ENCODE peak calls at places on chromosomes 4 and X, in five cellular contexts. I, F, Z, W and J are unnamed samples.

GRCh38 chr4:99507762-99508161 is 3.1 kb upstream of the C4orf17 start:
- DNase-seq in Z (peak; percentile 26), I (no peak), W (no peak), F (peak; percentile 54), J (no peak)

GRCh38 chr4:39541987-39542632 is 14.9 kb upstream of the UGDH start:
- DNase-seq in Z (no peak), W (no peak), F (no peak), I (no peak), J (no peak)

GRCh38 chr4:115866364-115866896 is 753.0 kb upstream of the NDST4 start:
- DNase-seq in W (no peak), I (no peak), Z (no peak), F (no peak), J (no peak)

GRCh38 chrX:30308263-30309138 is 689 bp downstream of the NR0B1 start:
- DNase-seq in I (peak; percentile 0), Z (no peak), W (no peak), F (no peak), J (no peak)

GRCh38 chr4:47238697-47239096 is 207.3 kb downstream of the GABRB1 start:
- DNase-seq in W (no peak), I (no peak), Z (no peak), F (no peak), J (no peak)

GRCh38 chr4:54281060-54281781 is 52.1 kb downstream of the PDGFRA start:
- DNase-seq in W (no peak), Z (peak; percentile 76), I (no peak), F (no peak), J (peak; percentile 27)

GRCh38 chr4:123415977-123416376 is 19.4 kb downstream of the SPRY1 start:
- DNase-seq in W (no peak), I (no peak), F (peak; percentile 53), Z (no peak), J (no peak)

GRCh38 chr4:17562157-17562556 is 14.8 kb upstream of the LAP3 start:
- DNase-seq in F (no peak), W (no peak), Z (no peak), I (no peak), J (no peak)

GRCh38 chrX:155747520-155747919 is 133.6 kb upstream of the VAMP7 start:
- DNase-seq in I (no peak), Z (no peak), F (no peak), W (no peak), J (peak; percentile 43)

GRCh38 chrX:34770511-34770910 is 113.4 kb upstream of the TMEM47 start:
- DNase-seq in Z (no peak), F (no peak), W (no peak), I (no peak), J (no peak)

GRCh38 chrX:125826774-125827451 is 339.2 kb downstream of the DCAF12L2 start:
- DNase-seq in Z (no peak), F (no peak), W (no peak), I (no peak), J (no peak)

GRCh38 chr4:39913466-39913865 is 64.2 kb downstream of the PDS5A start:
- DNase-seq in Z (no peak), I (no peak), W (no peak), F (no peak), J (no peak)

GRCh38 chr4:23654791-23655190 is 235.1 kb downstream of the PPARGC1A start:
- DNase-seq in Z (no peak), F (no peak), W (no peak), I (no peak), J (no peak)

GRCh38 chr4:77695769-77696168 is 90.1 kb downstream of the CXCL13 start:
- DNase-seq in W (no peak), Z (peak; percentile 95), I (no peak), F (no peak), J (peak; percentile 53)

GRCh38 chr4:8010618-8011017 is 71.0 kb upstream of the AFAP1 start:
- DNase-seq in Z (no peak), I (no peak), W (no peak), F (no peak), J (no peak)

GRCh38 chrX:123590842-123591491 is 141.9 kb downstream of the THOC2 start:
- DNase-seq in I (no peak), W (no peak), Z (peak; percentile 20), F (no peak), J (no peak)

GRCh38 chr4:21226637-21227538 is 526.6 kb downstream of the PACRGL start:
- DNase-seq in W (no peak), F (no peak), I (no peak), Z (no peak), J (no peak)

GRCh38 chrX:114905251-114905650 is 112.2 kb downstream of the IL13RA2 start:
- DNase-seq in W (no peak), F (no peak), Z (peak; percentile 11), I (no peak), J (no peak)

GRCh38 chr4:48490680-48491513 is 845 bp downstream of the ZAR1 start:
- DNase-seq in I (no peak), W (no peak), F (no peak), Z (no peak), J (no peak)

GRCh38 chr4:187309456-187309855 is 585.8 kb upstream of the FAT1 start:
- DNase-seq in I (no peak), F (no peak), Z (peak; percentile 14), W (no peak), J (peak; percentile 36)